ENCODE peak calls at places on chromosome 4, in eight cellular contexts. C is GM12865, Y is ovary, P is PC-9, F is pancreas, U is left lung, G is AG10803, T is WERI-Rb-1. I is an unnamed sample.

GRCh38 chr4:73687414-73687813 is 53.0 kb upstream of the CXCL8 start:
- DNase-seq in P (no peak), U (no peak), C (no peak), T (no peak), G (peak), Y (no peak), F (no peak), I (no peak)

GRCh38 chr4:182768821-182769220 is 148.4 kb downstream of the DCTD start:
- DNase-seq in P (no peak), C (no peak), U (no peak), G (no peak), Y (no peak), T (no peak), F (no peak), I (peak)

GRCh38 chr4:92047209-92047877 is 256.4 kb upstream of the GRID2 start:
- DNase-seq in F (no peak), U (no peak), Y (no peak), T (no peak), C (no peak), P (no peak), G (no peak), I (peak)

GRCh38 chr4:5712517-5712916 is 1.5 kb downstream of the EVC start:
- DNase-seq in G (peak), T (no peak), F (no peak), P (no peak), Y (no peak), U (no peak), C (peak), I (peak)

GRCh38 chr4:52744588-52744987 is 6.6 kb downstream of the ERVMER34-1 start:
- DNase-seq in G (no peak), C (no peak), P (no peak), Y (no peak), F (no peak), U (no peak), T (no peak), I (no peak)

GRCh38 chr4:41683321-41683720 is 65.2 kb downstream of the PHOX2B start:
- DNase-seq in G (peak), Y (no peak), F (no peak), U (no peak), C (no peak), T (no peak), P (no peak), I (peak)

GRCh38 chr4:163091685-163092034 is 75.0 kb downstream of the NAF1 start:
- DNase-seq in U (no peak), F (no peak), P (no peak), T (no peak), C (no peak), G (no peak), Y (no peak), I (no peak)

GRCh38 chr4:7662507-7662846 is 227.7 kb upstream of the PSAPL1 start:
- DNase-seq in Y (no peak), T (no peak), P (no peak), F (no peak), U (no peak), C (no peak), G (no peak), I (no peak)

GRCh38 chr4:8766610-8767009 is 105.0 kb downstream of the HMX1 start:
- DNase-seq in T (peak), G (no peak), F (peak), C (no peak), P (no peak), U (peak), Y (no peak), I (no peak)

GRCh38 chr4:85474818-85475630 is at the start of gene ARHGAP24:
- DNase-seq in T (no peak), C (peak), F (peak), P (peak), Y (peak), U (peak), G (peak), I (peak)

GRCh38 chr4:52201705-52202104 is 150.6 kb downstream of the SPATA18 start:
- DNase-seq in G (peak), U (no peak), T (no peak), Y (no peak), F (no peak), C (no peak), P (no peak), I (no peak)

GRCh38 chr4:184838249-184839074 is 12.7 kb upstream of the ACSL1 start:
- DNase-seq in C (no peak), Y (no peak), P (no peak), T (no peak), F (no peak), G (no peak), U (no peak), I (no peak)

GRCh38 chr4:13584481-13584880 is 40.2 kb upstream of the NKX3-2 start:
- DNase-seq in G (no peak), U (no peak), F (no peak), C (no peak), P (no peak), T (no peak), Y (no peak), I (no peak)

GRCh38 chr4:106659386-106659785 is 290.8 kb upstream of the GIMD1 start:
- DNase-seq in Y (no peak), U (no peak), F (no peak), P (no peak), C (no peak), T (no peak), G (peak), I (peak)

GRCh38 chr4:145824469-145824868 is 114.2 kb downstream of the ZNF827 start:
- DNase-seq in Y (no peak), T (no peak), F (no peak), G (no peak), P (no peak), C (no peak), U (no peak), I (no peak)

GRCh38 chr4:52883183-52883621 is 21.1 kb downstream of the RASL11B start:
- DNase-seq in T (no peak), C (no peak), Y (no peak), G (no peak), P (peak), F (no peak), U (no peak), I (no peak)

GRCh38 chr4:5753766-5754528 is 42.9 kb downstream of the EVC start:
- DNase-seq in T (no peak), U (no peak), G (peak), F (no peak), C (peak), P (peak), Y (no peak), I (peak)

GRCh38 chr4:84803720-84804119 is 162.8 kb downstream of the WDFY3 start:
- DNase-seq in F (no peak), P (no peak), Y (no peak), U (no peak), T (no peak), G (peak), C (no peak), I (peak)

GRCh38 chr4:721261-722171 is 15.9 kb downstream of the PCGF3 start:
- DNase-seq in T (no peak), Y (peak), G (peak), U (peak), C (no peak), F (no peak), P (no peak), I (no peak)

GRCh38 chr4:101911616-101912015 is 121.1 kb downstream of the BANK1 start:
- DNase-seq in F (no peak), U (no peak), Y (no peak), T (no peak), P (no peak), G (no peak), C (no peak), I (no peak)

GRCh38 chr4:125368684-125369083 is 53.9 kb downstream of the FAT4 start:
- DNase-seq in U (no peak), T (no peak), G (peak), C (no peak), P (no peak), F (no peak), Y (no peak), I (peak)

GRCh38 chr4:99219479-99219878 is 433 bp upstream of the ADH6 start:
- DNase-seq in U (no peak), Y (no peak), F (no peak), T (no peak), C (no peak), G (no peak), P (no peak), I (no peak)

GRCh38 chr4:2835978-2836377 is 7.7 kb upstream of the ADD1 start:
- DNase-seq in P (no peak), C (peak), G (no peak), U (peak), Y (no peak), F (no peak), T (no peak), I (no peak)

GRCh38 chr4:120850048-120850599 is 72.4 kb downstream of the PRDM5 start:
- DNase-seq in T (no peak), F (no peak), U (no peak), G (peak), C (no peak), Y (no peak), P (no peak), I (peak)

GRCh38 chr4:149784018-149784417 is 31.6 kb downstream of the IQCM start:
- DNase-seq in G (no peak), P (no peak), Y (no peak), F (no peak), C (no peak), U (no peak), T (no peak), I (peak)

GRCh38 chr4:8376361-8377102 is 64.0 kb downstream of the ACOX3 start:
- DNase-seq in T (no peak), U (peak), P (no peak), F (peak), C (no peak), G (no peak), Y (no peak), I (peak)

GRCh38 chr4:187301923-187302322 is 578.3 kb upstream of the FAT1 start:
- DNase-seq in T (no peak), C (no peak), P (no peak), G (no peak), F (no peak), U (no peak), Y (no peak), I (no peak)

GRCh38 chr4:7973545-7973981 is 33.9 kb upstream of the AFAP1 start:
- DNase-seq in P (peak), Y (no peak), G (peak), T (no peak), F (no peak), C (peak), U (no peak), I (peak)

GRCh38 chr4:84966382-84967291 is at the start of gene WDFY3:
- DNase-seq in P (peak), Y (peak), U (peak), G (peak), C (peak), F (peak), T (peak), I (peak)

GRCh38 chr4:63831590-63831989 is 577.7 kb downstream of the TECRL start:
- DNase-seq in C (no peak), P (no peak), F (no peak), Y (no peak), G (no peak), T (no peak), U (no peak), I (no peak)

GRCh38 chr4:186191266-186192067 is at the start of gene CYP4V2:
- DNase-seq in U (peak), C (peak), F (peak), Y (peak), P (peak), T (peak), G (peak), I (peak)

GRCh38 chr4:40254961-40255721 is 58.3 kb downstream of the RHOH start:
- DNase-seq in T (no peak), F (no peak), P (peak), Y (no peak), G (peak), U (no peak), C (no peak), I (peak)

GRCh38 chr4:31979988-31980387 is 1259.8 kb downstream of the PCDH7 start:
- DNase-seq in G (no peak), F (no peak), U (no peak), P (no peak), Y (no peak), C (no peak), T (no peak), I (no peak)

GRCh38 chr4:160510925-160511324 is 1408.0 kb downstream of the RAPGEF2 start:
- DNase-seq in T (no peak), G (no peak), Y (no peak), F (no peak), C (no peak), P (no peak), U (no peak), I (peak)

GRCh38 chr4:142697303-142697702 is 148.8 kb downstream of the INPP4B start:
- DNase-seq in Y (no peak), C (no peak), F (no peak), T (no peak), U (no peak), G (no peak), P (no peak), I (no peak)

DNA sequence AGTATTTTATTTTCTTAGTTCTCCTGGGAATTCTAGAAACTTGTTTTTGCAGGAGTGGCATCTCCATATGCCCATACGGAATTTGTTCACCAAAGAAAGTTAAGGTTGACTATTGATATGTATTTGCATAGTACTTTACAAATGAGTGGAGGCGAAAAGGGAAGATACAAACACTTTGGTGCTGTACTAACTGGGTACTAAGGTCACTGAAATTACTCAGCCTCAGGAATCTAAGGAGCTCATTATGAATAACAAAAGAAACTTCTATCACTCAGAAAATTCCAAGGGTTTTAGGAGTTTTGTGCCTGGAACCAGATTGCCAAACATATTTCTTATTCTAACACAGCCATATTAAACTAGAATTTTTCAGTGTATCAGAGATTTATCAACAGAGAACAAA is 27.4 kb upstream of the TMPRSS11B start:
- DNase-seq in C (no peak), P (no peak), G (peak), F (no peak), T (no peak), Y (no peak), U (no peak), I (no peak)
- H3K4me3 ChIP-seq in C (no peak), P (no peak), G (no peak), F (no peak), T (no peak), Y (no peak), U (no peak), I (no peak)

GRCh38 chr4:96352051-96352517 is 512.2 kb downstream of the PDHA2 start:
- DNase-seq in U (no peak), F (no peak), T (peak), G (no peak), Y (no peak), P (no peak), C (peak), I (peak)
- TF ChIP-seq CTCF in U (no peak), F (no peak), T (peak), G (no peak), Y (no peak), P (peak), C (peak), I (peak)

GRCh38 chr4:173498771-173499170 is 31.3 kb downstream of the HAND2 start:
- DNase-seq in P (no peak), C (no peak), U (no peak), F (no peak), T (no peak), Y (no peak), G (peak), I (no peak)

GRCh38 chr4:173499568-173500535 is 30.2 kb downstream of the HAND2 start:
- DNase-seq in F (no peak), C (no peak), P (no peak), U (no peak), Y (no peak), T (no peak), G (no peak), I (no peak)

GRCh38 chr4:173503330-173504180 is 26.5 kb downstream of the HAND2 start:
- DNase-seq in P (no peak), C (no peak), T (no peak), Y (no peak), G (no peak), U (no peak), F (no peak), I (no peak)

GRCh38 chr4:173501592-173502150 is 28.4 kb downstream of the HAND2 start:
- DNase-seq in G (no peak), T (no peak), P (no peak), F (no peak), Y (no peak), C (no peak), U (no peak), I (no peak)

GRCh38 chr4:173500841-173501591 is 29.0 kb downstream of the HAND2 start:
- DNase-seq in Y (no peak), F (no peak), T (no peak), G (no peak), U (peak), P (no peak), C (no peak), I (no peak)
- H3K4me3 ChIP-seq in Y (peak), F (peak), T (no peak), G (no peak), U (peak), P (no peak), C (no peak), I (peak)

GRCh38 chr4:27043200-27043599 is 182.6 kb downstream of the STIM2 start:
- DNase-seq in F (no peak), G (no peak), P (no peak), U (no peak), Y (no peak), T (no peak), C (no peak), I (no peak)
- TF ChIP-seq CTCF in F (no peak), G (no peak), P (no peak), U (no peak), Y (no peak), T (no peak), C (no peak), I (no peak)

DNA sequence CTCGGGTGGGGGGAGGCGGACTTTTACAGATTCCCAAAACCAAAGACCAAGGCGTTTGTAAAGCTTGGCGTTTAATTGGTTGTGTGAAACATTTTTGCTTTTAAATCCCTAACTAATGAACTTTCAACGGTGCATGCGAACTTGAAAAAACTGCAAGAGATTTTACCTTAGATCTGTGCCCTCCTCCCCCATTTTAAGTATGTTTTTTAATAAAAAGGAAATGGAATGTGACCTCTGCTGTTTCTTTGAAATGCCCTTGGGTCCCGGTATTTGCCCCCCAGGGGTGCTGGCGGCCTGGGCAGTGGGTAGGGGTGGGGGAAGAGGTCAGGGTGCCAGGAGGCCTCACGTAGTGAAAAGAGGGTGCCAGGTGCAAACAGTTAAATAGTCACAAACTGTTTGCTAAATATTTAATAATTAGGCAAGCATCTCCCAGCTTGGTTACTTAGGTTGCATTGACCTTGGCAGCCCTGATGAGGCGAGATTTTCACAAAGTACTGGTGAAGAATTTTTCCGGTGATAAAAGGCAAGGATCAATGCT is 209.8 kb downstream of the NWD2 start:
- DNase-seq in G (no peak), T (no peak), F (no peak), P (no peak), U (no peak), Y (no peak), C (no peak), I (no peak)
- H3K4me3 ChIP-seq in G (no peak), T (no peak), F (peak), P (peak), U (peak), Y (peak), C (no peak), I (no peak)

GRCh38 chr4:157165935-157166334 is 54.6 kb upstream of the GRIA2 start:
- DNase-seq in P (no peak), G (no peak), F (no peak), C (no peak), Y (no peak), U (no peak), T (no peak), I (no peak)
- TF ChIP-seq CTCF in P (no peak), G (no peak), F (no peak), C (no peak), Y (no peak), U (no peak), T (no peak), I (no peak)

DNA sequence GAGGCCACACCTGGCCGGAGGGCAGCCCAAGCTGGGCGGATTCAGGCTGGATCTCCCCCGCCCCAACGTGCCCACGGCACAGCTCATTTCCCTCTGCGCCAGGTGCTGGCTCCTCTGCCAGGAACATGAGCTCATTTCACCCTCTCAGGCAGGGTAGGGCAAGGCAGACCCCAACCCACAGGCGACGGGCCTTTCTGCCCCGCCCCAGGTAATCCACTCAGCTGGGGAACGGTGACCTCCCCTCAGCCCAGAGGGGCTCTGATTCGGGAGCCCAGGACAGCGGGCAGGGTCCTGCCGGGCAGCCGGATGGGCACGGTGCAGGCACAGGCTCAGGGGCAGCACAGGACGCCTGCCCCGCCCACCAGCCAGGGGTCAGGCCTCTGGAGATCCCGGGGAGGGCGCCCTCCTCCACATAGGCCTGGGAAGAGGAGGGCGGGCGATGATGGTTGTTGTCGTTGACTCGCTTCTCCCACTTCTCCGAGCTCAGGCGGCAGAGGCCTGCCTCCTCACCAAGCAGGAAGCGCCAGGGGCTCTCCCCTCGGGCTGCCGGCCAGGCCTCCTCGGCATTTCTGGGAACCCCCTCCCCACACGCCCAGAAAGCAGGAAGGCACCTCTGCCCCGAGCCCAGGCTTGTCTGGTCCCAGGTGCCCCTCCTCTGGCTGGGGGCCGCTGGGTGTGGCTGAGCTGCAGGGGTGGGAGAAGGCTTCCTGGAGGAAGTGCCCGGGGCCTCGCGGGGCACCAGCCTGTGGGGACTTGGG is 31.1 kb downstream of the TACC3 start:
- DNase-seq in U (no peak), T (no peak), Y (no peak), F (no peak), P (peak), G (no peak), C (peak), I (peak)
- H3K4me3 ChIP-seq in U (no peak), T (no peak), Y (no peak), F (no peak), P (no peak), G (no peak), C (no peak), I (no peak)

I was measured in choroid plexus epithelial cell.